ENCODE peak calls at places on chromosome 20, in five cellular contexts. H, K, B, L and I are unnamed samples. For H3K4me1, the result is how much of the 10 kb centered on the place peaks cover.

GRCh38 chr20:61520761-61521460 is 268.9 kb downstream of the CDH4 start:
- DNase-seq in H (no peak), K (no peak), B (no peak), L (no peak), I (no peak)

GRCh38 chr20:23446505-23446904 is 6.2 kb downstream of the CST11 start:
- DNase-seq in H (no peak), K (peak), B (peak), L (no peak), I (peak)

GRCh38 chr20:51899674-51900073 is 97.4 kb upstream of the SALL4 start:
- DNase-seq in H (no peak), K (no peak), B (peak), L (no peak), I (no peak)

GRCh38 chr20:34112600-34113061 is 588 bp upstream of the EIF2S2 start:
- DNase-seq in H (peak), K (peak), B (peak), L (no peak), I (peak)

GRCh38 chr20:5540091-5540490 is 210.1 kb upstream of the SHLD1 start:
- DNase-seq in H (no peak), K (no peak), B (no peak), L (no peak), I (no peak)

GRCh38 chr20:49330701-49331614 is 53.1 kb upstream of the ZNFX1 start:
- DNase-seq in H (no peak), K (no peak), B (no peak), L (no peak), I (no peak)

GRCh38 chr20:13783528-13783927 is 1.2 kb downstream of the ESF1 start:
- DNase-seq in H (no peak), K (no peak), B (no peak), L (no peak), I (no peak)

GRCh38 chr20:49372095-49372734 is 94.4 kb upstream of the ZNFX1 start:
- DNase-seq in H (no peak), K (no peak), B (no peak), L (no peak), I (no peak)

GRCh38 chr20:18258126-18258860 is 30.0 kb upstream of the ZNF133 start:
- DNase-seq in H (no peak), K (no peak), B (no peak), L (no peak), I (no peak)

GRCh38 chr20:48332555-48332954 is 495.2 kb downstream of the PREX1 start:
- DNase-seq in H (no peak), K (no peak), B (no peak), L (no peak), I (no peak)

GRCh38 chr20:40938020-40938419 is 90.6 kb upstream of the TOP1 start:
- DNase-seq in H (no peak), K (no peak), B (no peak), L (no peak), I (no peak)

GRCh38 chr20:6765469-6766058 is 1.9 kb upstream of the BMP2 start:
- DNase-seq in H (no peak), K (peak), B (peak), L (no peak), I (peak)

GRCh38 chr20:57667385-57667784 is 42.4 kb downstream of the PMEPA1 start:
- DNase-seq in H (no peak), K (no peak), B (no peak), L (no peak), I (no peak)

GRCh38 chr20:16760431-16761304 is 12.5 kb downstream of the OTOR start:
- DNase-seq in H (no peak), K (no peak), B (no peak), L (no peak), I (no peak)

GRCh38 chr20:9068896-9069663 is at the start of gene PLCB4:
- DNase-seq in H (peak), K (peak), B (peak), L (no peak), I (peak)

GRCh38 chr20:48286571-48287551 is 501.6 kb upstream of the SULF2 start:
- DNase-seq in H (no peak), K (no peak), B (no peak), L (no peak), I (peak)

GRCh38 chr20:53399592-53400335 is 193.9 kb downstream of the ZNF217 start:
- DNase-seq in H (no peak), K (no peak), B (no peak), L (no peak), I (no peak)

GRCh38 chr20:57464642-57465211 is 60.2 kb downstream of the CTCFL start:
- DNase-seq in H (no peak), K (no peak), B (peak), L (no peak), I (no peak)

GRCh38 chr20:362271-363254 is 15.7 kb downstream of the NRSN2 start:
- DNase-seq in H (peak), K (no peak), B (peak), L (no peak), I (peak)

GRCh38 chr20:34574426-34574825 is 15.9 kb downstream of the MAP1LC3A start:
- DNase-seq in H (no peak), K (no peak), B (no peak), L (no peak), I (no peak)

GRCh38 chr20:46135856-46136633 is 17.9 kb downstream of the CD40 start:
- DNase-seq in H (no peak), K (no peak), B (no peak), L (no peak), I (no peak)

GRCh38 chr20:22379472-22379871 is 204.9 kb downstream of the FOXA2 start:
- DNase-seq in H (no peak), K (no peak), B (no peak), L (no peak), I (no peak)

GRCh38 chr20:37901667-37902503 is 1.0 kb upstream of the VSTM2L start:
- DNase-seq in H (no peak), K (peak), B (peak), L (no peak), I (peak)

GRCh38 chr20:34491226-34491931 is 24.8 kb upstream of the DYNLRB1 start:
- DNase-seq in H (no peak), K (no peak), B (no peak), L (no peak), I (no peak)

GRCh38 chr20:51481311-51481997 is 61.1 kb downstream of the NFATC2 start:
- DNase-seq in H (no peak), K (no peak), B (no peak), L (peak), I (no peak)

GRCh38 chr20:57482148-57482547 is 42.8 kb downstream of the CTCFL start:
- DNase-seq in H (no peak), K (no peak), B (no peak), L (no peak), I (no peak)

GRCh38 chr20:33232486-33233072 is 3.2 kb upstream of the BPIFA1 start:
- DNase-seq in H (no peak), K (peak), B (no peak), L (no peak), I (no peak)

GRCh38 chr20:64103871-64104666 is 3.3 kb downstream of the NPBWR2 start:
- DNase-seq in H (no peak), K (no peak), B (no peak), L (no peak), I (peak)

GRCh38 chr20:5056801-5057599 is 55.7 kb upstream of the SLC23A2 start:
- DNase-seq in H (peak), K (no peak), B (peak), L (peak), I (peak)

GRCh38 chr20:47353697-47354387 is 2.7 kb downstream of the ZMYND8 start:
- DNase-seq in H (no peak), K (no peak), B (no peak), L (no peak), I (no peak)

GRCh38 chr20:62914970-62915457 is 11.3 kb downstream of the DIDO1 start:
- DNase-seq in H (no peak), K (peak), B (peak), L (no peak), I (peak)
- H3K4me1 ChIP-seq in H (half or more), K (under half), B (under half), L (half or more), I (under half)

GRCh38 chr20:36465109-36466080 is 75.9 kb upstream of the MYL9 start:
- DNase-seq in H (peak), K (no peak), B (peak), L (no peak), I (no peak)

GRCh38 chr20:36468149-36469000 is 72.9 kb upstream of the MYL9 start:
- DNase-seq in H (no peak), K (no peak), B (no peak), L (no peak), I (no peak)

GRCh38 chr20:36466089-36466488 is 75.2 kb upstream of the MYL9 start:
- DNase-seq in H (no peak), K (no peak), B (no peak), L (no peak), I (no peak)

GRCh38 chr20:36469973-36470372 is 71.3 kb upstream of the MYL9 start:
- DNase-seq in H (no peak), K (no peak), B (no peak), L (no peak), I (no peak)

DNA sequence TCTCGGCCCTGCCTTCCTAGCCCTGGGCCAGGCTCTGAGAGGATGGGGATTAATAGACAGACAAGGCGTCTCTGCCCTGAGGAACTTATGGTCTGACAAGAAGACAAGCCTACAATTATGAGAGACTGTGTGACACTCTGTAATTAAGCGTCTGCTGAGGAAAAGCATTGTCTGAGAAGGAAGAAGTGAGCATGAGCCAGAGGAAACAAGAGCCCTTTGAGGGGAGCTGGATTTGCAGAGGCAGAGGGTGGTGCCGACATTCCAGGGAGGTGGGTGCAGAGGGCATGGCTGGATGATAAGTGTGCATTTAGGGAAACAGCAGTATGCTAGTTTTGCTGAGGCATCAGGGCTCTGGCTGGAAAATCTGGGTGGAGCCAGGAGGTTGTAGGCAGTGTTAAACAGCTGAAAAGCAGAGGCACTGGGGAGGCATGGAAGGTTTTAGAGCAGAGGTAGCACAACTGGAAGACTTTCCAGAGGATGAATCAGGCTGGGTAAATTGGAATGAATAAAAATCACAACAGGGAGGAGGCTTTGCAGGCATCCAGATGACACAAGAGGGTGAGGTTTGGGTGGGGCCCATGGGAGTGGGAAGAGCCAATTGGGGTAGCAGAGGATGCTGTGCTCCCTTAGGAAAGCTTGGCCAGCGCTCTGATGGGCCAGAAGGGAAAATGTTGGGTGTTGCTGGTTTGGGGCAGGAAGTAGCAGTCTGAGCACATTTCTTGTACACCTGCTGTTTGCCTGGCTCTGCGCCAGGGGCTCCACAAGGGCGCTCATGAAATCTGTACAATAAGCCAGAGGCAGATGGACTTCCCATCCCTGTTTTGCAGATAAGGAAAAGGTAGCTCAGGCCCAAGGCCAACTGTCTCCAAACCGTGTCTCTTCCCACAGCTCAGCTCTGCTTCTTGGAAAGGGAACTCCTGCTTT is 74.0 kb upstream of the MYL9 start:
- DNase-seq in H (peak), K (no peak), B (no peak), L (peak), I (no peak)
- H3K4me3 ChIP-seq in H (no peak), K (no peak), B (no peak), L (no peak), I (no peak)

GRCh38 chr20:25254571-25254970 is 6.7 kb downstream of the PYGB start:
- DNase-seq in H (no peak), K (peak), B (no peak), L (no peak), I (no peak)

GRCh38 chr20:25252226-25252625 is 4.3 kb downstream of the PYGB start:
- DNase-seq in H (no peak), K (no peak), B (no peak), L (no peak), I (peak)

GRCh38 chr20:25254986-25255680 is 7.2 kb downstream of the PYGB start:
- DNase-seq in H (peak), K (peak), B (no peak), L (no peak), I (peak)

GRCh38 chr20:25252686-25253421 is 5.0 kb downstream of the PYGB start:
- DNase-seq in H (no peak), K (no peak), B (no peak), L (no peak), I (no peak)

GRCh38 chr20:25253606-25254275 is 5.9 kb downstream of the PYGB start:
- DNase-seq in H (no peak), K (no peak), B (no peak), L (no peak), I (no peak)
- H3K4me1 ChIP-seq in H (half or more), K (half or more), B (half or more), L (under half), I (half or more)

GRCh38 chr20:19735446-19735845 is 22.6 kb upstream of the RIN2 start:
- DNase-seq in H (peak), K (no peak), B (peak), L (no peak), I (peak)
- H3K4me3 ChIP-seq in H (no peak), K (no peak), B (no peak), L (no peak), I (no peak)

GRCh38 chr20:50431066-50431450 is 79.1 kb upstream of the PTPN1 start:
- DNase-seq in H (no peak), K (no peak), B (no peak), L (no peak), I (no peak)
- H3K4me1 ChIP-seq in H (under half), K (under half), B (half or more), L (under half), I (under half)